ENCODE peak calls at places on chromosome X, in six cellular contexts. W, O, E, T, Q and I are unnamed samples.

GRCh38 chrX:74890676-74891430 is 34.4 kb downstream of the NEXMIF start:
- DNase-seq in W (no peak), O (no peak), E (no peak), T (no peak), Q (no peak), I (no peak)

GRCh38 chrX:24292358-24292757 is 21.5 kb downstream of the SUPT20HL2 start:
- DNase-seq in W (no peak), O (no peak), E (no peak), T (no peak), Q (no peak), I (no peak)

GRCh38 chrX:16892504-16893362 is 22.6 kb upstream of the RBBP7 start:
- DNase-seq in W (peak; percentile 90), O (peak; percentile 65), E (peak; percentile 48), T (peak; percentile 37), Q (peak; percentile 75), I (peak; percentile 91)

GRCh38 chrX:51743179-51743957 is at the start of gene GSPT2:
- DNase-seq in W (peak; percentile 75), O (peak; percentile 62), E (peak; percentile 57), T (peak; percentile 65), Q (peak; percentile 46), I (peak; percentile 78)

GRCh38 chrX:115322375-115322774 is 32.9 kb downstream of the LUZP4 start:
- DNase-seq in W (no peak), O (no peak), E (no peak), T (no peak), Q (no peak), I (no peak)

GRCh38 chrX:124045109-124045508 is 83.6 kb downstream of the STAG2 start:
- DNase-seq in W (peak; percentile 13), O (no peak), E (no peak), T (no peak), Q (no peak), I (no peak)

GRCh38 chrX:135477576-135477975 is 42.9 kb upstream of the INTS6L start:
- DNase-seq in W (peak; percentile 48), O (peak; percentile 90), E (peak; percentile 40), T (peak; percentile 60), Q (peak; percentile 72), I (peak; percentile 88)

GRCh38 chrX:16589211-16589610 is 60.7 kb upstream of the S100G start:
- DNase-seq in W (peak; percentile 18), O (no peak), E (no peak), T (no peak), Q (peak; percentile 28), I (no peak)

GRCh38 chrX:113392355-113392754 is 551.7 kb upstream of the AMOT start:
- DNase-seq in W (no peak), O (no peak), E (no peak), T (no peak), Q (no peak), I (no peak)

GRCh38 chrX:123648028-123648810 is 84.6 kb downstream of the THOC2 start:
- DNase-seq in W (peak; percentile 27), O (peak; percentile 78), E (peak; percentile 1), T (no peak), Q (peak; percentile 65), I (peak; percentile 44)

GRCh38 chrX:71224969-71225368 is 1.9 kb downstream of the GJB1 start:
- DNase-seq in W (no peak), O (no peak), E (no peak), T (no peak), Q (no peak), I (no peak)

GRCh38 chrX:54807524-54808108 is at the start of gene MAGED2:
- DNase-seq in W (peak; percentile 70), O (peak; percentile 38), E (peak; percentile 51), T (peak; percentile 25), Q (no peak), I (peak; percentile 53)

GRCh38 chrX:17456526-17456925 is 81.5 kb downstream of the NHS start:
- DNase-seq in W (no peak), O (no peak), E (no peak), T (no peak), Q (no peak), I (no peak)

GRCh38 chrX:110182362-110182761 is 135.5 kb downstream of the AMMECR1 start:
- DNase-seq in W (no peak), O (no peak), E (no peak), T (no peak), Q (no peak), I (no peak)

GRCh38 chrX:115650916-115651315 is 89.9 kb downstream of the PLS3 start:
- DNase-seq in W (peak; percentile 80), O (peak; percentile 13), E (no peak), T (no peak), Q (peak; percentile 38), I (peak; percentile 80)

GRCh38 chrX:50579955-50580354 is 109.3 kb upstream of the DGKK start:
- DNase-seq in W (peak; percentile 65), O (peak; percentile 34), E (peak; percentile 20), T (no peak), Q (peak; percentile 48), I (peak; percentile 80)

GRCh38 chrX:14080031-14080430 is 50.3 kb upstream of the GEMIN8 start:
- DNase-seq in W (no peak), O (no peak), E (no peak), T (no peak), Q (no peak), I (no peak)

GRCh38 chrX:154526901-154527675 is 11.1 kb upstream of the FAM3A start:
- DNase-seq in W (peak; percentile 86), O (peak; percentile 94), E (peak; percentile 50), T (peak; percentile 78), Q (peak; percentile 75), I (peak; percentile 82)

GRCh38 chrX:9955506-9955905 is 11.7 kb upstream of the CLDN34 start:
- DNase-seq in W (peak; percentile 70), O (no peak), E (no peak), T (no peak), Q (peak; percentile 23), I (no peak)

GRCh38 chrX:17876135-17876534 is 15.0 kb upstream of the RAI2 start:
- DNase-seq in W (no peak), O (no peak), E (no peak), T (no peak), Q (no peak), I (no peak)

GRCh38 chrX:37627602-37628001 is 56.1 kb downstream of the LANCL3 start:
- DNase-seq in W (no peak), O (no peak), E (no peak), T (no peak), Q (no peak), I (no peak)

GRCh38 chrX:310621-311155 is 7.9 kb downstream of the GTPBP6 start:
- DNase-seq in W (no peak), O (peak; percentile 2), E (no peak), T (no peak), Q (no peak), I (no peak)
- H3K36me3 ChIP-seq in W (peaks cover 81% of the 10 kb centered on the region), O (peaks cover 71% of the 10 kb centered on the region), E (peaks cover 64% of the 10 kb centered on the region), T (peaks cover 85% of the 10 kb centered on the region), Q (peaks cover 52% of the 10 kb centered on the region), I (peaks cover 78% of the 10 kb centered on the region)

DNA sequence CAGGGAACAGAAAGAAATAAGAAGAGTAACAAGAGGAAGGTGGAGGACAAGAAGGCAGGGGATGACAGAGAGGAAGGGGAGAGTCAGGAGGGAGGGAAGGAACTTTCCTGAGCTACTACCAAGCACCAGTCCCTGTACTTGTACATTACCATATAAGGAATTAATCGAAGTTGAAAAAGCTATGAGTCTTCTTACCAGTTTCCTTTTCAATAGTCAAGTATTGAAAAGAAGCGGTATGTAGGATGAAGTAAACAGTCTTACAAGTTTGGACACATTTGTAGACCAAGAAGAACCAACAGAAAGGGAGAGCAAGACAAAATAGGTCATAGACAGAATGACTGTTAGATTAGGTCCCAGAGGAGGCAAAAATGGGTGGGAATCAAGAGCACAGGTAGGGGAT is 629.7 kb upstream of the DIPK2B start:
- DNase-seq in W (no peak), O (no peak), E (no peak), T (no peak), Q (no peak), I (no peak)
- H3K36me3 ChIP-seq in W (no peaks in the 10 kb centered on the region), O (no peaks in the 10 kb centered on the region), E (no peaks in the 10 kb centered on the region), T (no peaks in the 10 kb centered on the region), Q (no peaks in the 10 kb centered on the region), I (no peaks in the 10 kb centered on the region)

DNA sequence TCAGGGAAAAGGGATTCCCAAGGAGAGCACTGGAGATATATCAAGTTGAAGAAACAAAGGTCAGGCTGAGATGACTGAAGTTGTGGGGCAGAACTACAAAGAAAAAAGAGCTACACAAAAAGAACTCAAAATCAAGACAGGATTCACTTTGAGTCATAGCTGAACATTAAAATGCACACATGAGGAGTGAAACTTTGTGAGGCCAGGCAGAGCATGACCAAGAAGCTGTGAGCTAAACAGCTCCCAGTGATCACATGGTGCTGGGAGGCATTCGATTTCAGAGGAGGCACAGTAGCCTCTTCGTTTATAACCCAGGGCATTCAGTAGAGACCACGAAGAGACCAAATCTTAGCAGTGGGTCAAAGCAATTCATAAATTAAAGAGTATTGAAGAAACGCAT is 145.3 kb downstream of the ATRX start:
- DNase-seq in W (no peak), O (no peak), E (no peak), T (no peak), Q (no peak), I (no peak)
- H3K36me3 ChIP-seq in W (peaks cover 7% of the 10 kb centered on the region), O (no peaks in the 10 kb centered on the region), E (peaks cover 25% of the 10 kb centered on the region), T (peaks cover 32% of the 10 kb centered on the region), Q (no peaks in the 10 kb centered on the region), I (peaks cover 11% of the 10 kb centered on the region)

GRCh38 chrX:118396113-118396512 is 50.2 kb downstream of the WDR44 start:
- DNase-seq in W (peak; percentile 52), O (no peak), E (no peak), T (no peak), Q (no peak), I (no peak)
- H3K36me3 ChIP-seq in W (peaks cover 42% of the 10 kb centered on the region), O (no peaks in the 10 kb centered on the region), E (peaks cover 45% of the 10 kb centered on the region), T (peaks cover 53% of the 10 kb centered on the region), Q (peaks cover 2% of the 10 kb centered on the region), I (no peaks in the 10 kb centered on the region)

GRCh38 chrX:47198026-47198686 is 4.5 kb downstream of the UBA1 start:
- DNase-seq in W (no peak), O (no peak), E (no peak), T (no peak), Q (no peak), I (no peak)

GRCh38 chrX:47200385-47201150 is 6.9 kb downstream of the UBA1 start:
- DNase-seq in W (peak; percentile 34), O (no peak), E (no peak), T (peak; percentile 22), Q (peak; percentile 21), I (no peak)

GRCh38 chrX:47197526-47197925 is 3.9 kb downstream of the UBA1 start:
- DNase-seq in W (no peak), O (no peak), E (no peak), T (no peak), Q (no peak), I (no peak)

GRCh38 chrX:47199286-47199685 is 5.7 kb downstream of the UBA1 start:
- DNase-seq in W (no peak), O (no peak), E (no peak), T (no peak), Q (no peak), I (no peak)

GRCh38 chrX:47198687-47199080 is 5.1 kb downstream of the UBA1 start:
- DNase-seq in W (no peak), O (no peak), E (no peak), T (no peak), Q (no peak), I (no peak)
- H3K36me3 ChIP-seq in W (peaks cover 58% of the 10 kb centered on the region), O (peaks cover 53% of the 10 kb centered on the region), E (peaks cover 55% of the 10 kb centered on the region), T (peaks cover 49% of the 10 kb centered on the region), Q (peaks cover 65% of the 10 kb centered on the region), I (peaks cover 80% of the 10 kb centered on the region)

GRCh38 chrX:131944936-131945902 is 77.9 kb upstream of the STK26 start:
- DNase-seq in W (peak; percentile 32), O (no peak), E (no peak), T (no peak), Q (no peak), I (no peak)

GRCh38 chrX:131938749-131939148 is 84.4 kb upstream of the STK26 start:
- DNase-seq in W (no peak), O (no peak), E (no peak), T (no peak), Q (no peak), I (no peak)

GRCh38 chrX:131942045-131942444 is 81.1 kb upstream of the STK26 start:
- DNase-seq in W (no peak), O (no peak), E (no peak), T (no peak), Q (no peak), I (no peak)
- H3K36me3 ChIP-seq in W (no peaks in the 10 kb centered on the region), O (no peaks in the 10 kb centered on the region), E (no peaks in the 10 kb centered on the region), T (no peaks in the 10 kb centered on the region), Q (no peaks in the 10 kb centered on the region), I (no peaks in the 10 kb centered on the region)